ENCODE peak calls at places on chromosomes 13 and 19, in six cellular contexts. P is DMS79; N is T1000; B is CD8-positive, alpha-beta memory T cell; H is HT1080; R is breast epithelium. W is an unnamed sample.

GRCh38 chr19:42488783-42489521 is 39.3 kb downstream of the CEACAM1 start:
- DNase-seq in P (no peak), N (no peak), B (no peak), H (no peak), R (peak; percentile 95), W (no peak)

GRCh38 chr13:94346261-94347019 is 133.0 kb downstream of the DCT start:
- DNase-seq in P (no peak), N (no peak), B (no peak), H (no peak), R (no peak), W (no peak)

GRCh38 chr19:13881692-13882418 is 4.9 kb downstream of the NANOS3 start:
- DNase-seq in P (no peak), N (no peak), B (peak; percentile 32), H (no peak), R (peak; percentile 57), W (no peak)

GRCh38 chr19:2807379-2808128 is 12.1 kb upstream of the ZNF554 start:
- DNase-seq in P (no peak), N (no peak), B (no peak), H (no peak), R (no peak), W (no peak)

GRCh38 chr13:24063281-24063851 is 97.2 kb upstream of the SPATA13 start:
- DNase-seq in P (peak; percentile 31), N (no peak), B (no peak), H (no peak), R (no peak), W (no peak)

GRCh38 chr19:2188708-2189385 is 25.1 kb downstream of the DOT1L start:
- DNase-seq in P (no peak), N (no peak), B (no peak), H (no peak), R (no peak), W (no peak)

GRCh38 chr19:27971071-27971470 is 1241.9 kb downstream of the UQCRFS1 start:
- DNase-seq in P (no peak), N (no peak), B (no peak), H (peak; percentile 51), R (no peak), W (no peak)

GRCh38 chr19:5799247-5800241 is 5.3 kb upstream of the NRTN start:
- DNase-seq in P (no peak), N (no peak), B (no peak), H (no peak), R (no peak), W (no peak)

GRCh38 chr19:45474941-45475516 is 7.2 kb downstream of the FOSB start:
- DNase-seq in P (peak; percentile 11), N (no peak), B (peak; percentile 74), H (no peak), R (no peak), W (no peak)

GRCh38 chr19:36136975-36137686 is 2.7 kb upstream of the CAPNS1 start:
- DNase-seq in P (peak; percentile 61), N (peak; percentile 70), B (no peak), H (peak; percentile 86), R (peak; percentile 92), W (peak; percentile 94)

GRCh38 chr13:91813255-91813654 is 414.8 kb downstream of the GPC5 start:
- DNase-seq in P (no peak), N (no peak), B (no peak), H (no peak), R (no peak), W (no peak)

GRCh38 chr13:44300895-44301638 is 72.6 kb upstream of the SERP2 start:
- DNase-seq in P (peak; percentile 48), N (no peak), B (no peak), H (peak; percentile 88), R (peak; percentile 73), W (peak; percentile 79)

GRCh38 chr13:32081591-32081990 is 50.0 kb downstream of the FRY start:
- DNase-seq in P (no peak), N (no peak), B (no peak), H (no peak), R (no peak), W (no peak)

GRCh38 chr19:48069435-48069834 is 25.6 kb upstream of the CABP5 start:
- DNase-seq in P (no peak), N (no peak), B (no peak), H (no peak), R (no peak), W (no peak)

GRCh38 chr13:113428469-113428865 is 24.8 kb downstream of the ADPRHL1 start:
- DNase-seq in P (no peak), N (no peak), B (no peak), H (no peak), R (no peak), W (peak; percentile 57)

W was measured in RWPE2.